ENCODE peak calls at places on chromosome 21, in nine cellular contexts. E is iPS DF 6.9, Q is HuH-7, W is HL-60, O is ecto neural progenitor cell, R is neural progenitor cell, A is OCI-LY7, T is epithelial cell of prostate, H is coronary artery. D is an unnamed sample.

GRCh38 chr21:30194701-30195299 is 21.1 kb downstream of the CLDN8 start:
- DNase-seq in T (peak; percentile 10), O (no peak), E (peak; percentile 4), Q (peak; percentile 7), R (peak; percentile 74), A (peak; percentile 38), W (peak; percentile 39), H (no peak), D (peak; percentile 39)

GRCh38 chr21:45530423-45531113 is 11.7 kb downstream of the SLC19A1 start:
- DNase-seq in O (peak; percentile 38), W (no peak), R (no peak), E (no peak), T (no peak), Q (no peak), A (no peak), H (no peak), D (no peak)

GRCh38 chr21:43805275-43805800 is 16.0 kb downstream of the RRP1 start:
- DNase-seq in R (no peak), W (peak; percentile 91), H (no peak), Q (no peak), O (no peak), T (no peak), E (no peak), A (peak; percentile 96), D (no peak)

GRCh38 chr21:44013380-44014088 is 1.4 kb downstream of the TRAPPC10 start:
- DNase-seq in W (peak; percentile 90), T (no peak), R (no peak), H (no peak), A (peak; percentile 56), E (no peak), O (no peak), Q (peak; percentile 35), D (no peak)

GRCh38 chr21:34726627-34727337 is 58.0 kb downstream of the CLIC6 start:
- DNase-seq in R (no peak), O (no peak), T (no peak), E (no peak), H (no peak), Q (no peak), A (no peak), W (no peak), D (no peak)

GRCh38 chr21:16678479-16678878 is 834.4 kb upstream of the CXADR start:
- DNase-seq in R (no peak), Q (no peak), A (no peak), O (no peak), W (no peak), T (no peak), E (no peak), H (no peak), D (no peak)

GRCh38 chr21:45578811-45579381 is 36.7 kb upstream of the SLC19A1 start:
- DNase-seq in E (no peak), Q (no peak), A (no peak), W (no peak), H (peak; percentile 57), T (no peak), O (peak; percentile 43), R (no peak), D (no peak)

GRCh38 chr21:15370576-15370975 is 305.8 kb upstream of the NRIP1 start:
- DNase-seq in E (no peak), H (no peak), W (no peak), O (no peak), Q (no peak), A (no peak), T (no peak), R (no peak), D (no peak)

GRCh38 chr21:36209626-36210171 is 53.1 kb downstream of the DOP1B start:
- DNase-seq in H (no peak), A (peak; percentile 74), R (peak; percentile 61), W (peak; percentile 66), Q (peak; percentile 40), E (peak; percentile 64), T (no peak), O (no peak), D (no peak)

GRCh38 chr21:39788383-39788782 is 43.4 kb downstream of the IGSF5 start:
- DNase-seq in T (no peak), W (no peak), A (no peak), H (peak; percentile 85), R (peak; percentile 91), O (peak; percentile 92), Q (peak; percentile 52), E (peak; percentile 47), D (peak; percentile 83)

GRCh38 chr21:38661296-38662223 is 144.2 kb upstream of the ETS2 start:
- DNase-seq in A (no peak), E (no peak), R (peak; percentile 58), W (peak; percentile 17), Q (no peak), H (no peak), O (peak; percentile 61), T (no peak), D (peak; percentile 55)

GRCh38 chr21:41580758-41581554 is 73.0 kb upstream of the TMPRSS2 start:
- DNase-seq in O (peak; percentile 46), E (no peak), T (peak; percentile 92), R (peak; percentile 28), H (no peak), W (no peak), A (no peak), Q (no peak), D (no peak)

GRCh38 chr21:40902299-40902698 is 55.3 kb upstream of the DSCAM start:
- DNase-seq in R (no peak), O (no peak), W (no peak), E (no peak), Q (no peak), T (no peak), A (no peak), H (no peak), D (no peak)

GRCh38 chr21:43188181-43188580 is 19.4 kb downstream of the CRYAA start:
- DNase-seq in W (no peak), T (no peak), E (no peak), R (no peak), A (no peak), O (peak; percentile 3), Q (no peak), H (no peak), D (no peak)

GRCh38 chr21:27047331-27048314 is 80.7 kb upstream of the ADAMTS5 start:
- DNase-seq in Q (no peak), W (no peak), E (no peak), A (no peak), H (no peak), O (no peak), R (peak; percentile 48), T (peak; percentile 54), D (no peak)

GRCh38 chr21:15390049-15390448 is 325.2 kb upstream of the NRIP1 start:
- DNase-seq in O (no peak), Q (no peak), E (no peak), T (no peak), R (no peak), A (no peak), H (no peak), W (no peak), D (no peak)

GRCh38 chr21:41672543-41672915 is 94.3 kb downstream of the RIPK4 start:
- DNase-seq in R (no peak), H (no peak), W (no peak), Q (no peak), O (no peak), T (no peak), A (no peak), E (no peak), D (no peak)

GRCh38 chr21:44530903-44531605 is 8.9 kb downstream of the KRTAP10-1 start:
- DNase-seq in E (no peak), R (no peak), T (no peak), O (no peak), Q (no peak), A (no peak), W (no peak), H (no peak), D (no peak)

GRCh38 chr21:45466330-45467220 is 61.6 kb downstream of the COL18A1 start:
- DNase-seq in A (no peak), T (no peak), O (no peak), H (no peak), W (no peak), R (no peak), Q (no peak), E (no peak), D (no peak)

GRCh38 chr21:38221594-38221993 is 35.2 kb upstream of the KCNJ15 start:
- DNase-seq in Q (no peak), A (no peak), T (no peak), W (no peak), H (no peak), R (no peak), E (no peak), O (no peak), D (no peak)

GRCh38 chr21:35414511-35415139 is 365.5 kb upstream of the RUNX1 start:
- DNase-seq in O (no peak), W (no peak), A (no peak), R (peak; percentile 15), T (no peak), E (no peak), H (no peak), Q (no peak), D (no peak)

GRCh38 chr21:32007461-32007860 is 134.6 kb downstream of the HUNK start:
- DNase-seq in H (no peak), R (no peak), E (no peak), Q (no peak), W (no peak), O (no peak), T (no peak), A (no peak), D (no peak)

GRCh38 chr21:35088235-35088865 is 39.2 kb upstream of the RUNX1 start:
- DNase-seq in Q (no peak), E (no peak), T (no peak), W (no peak), A (no peak), O (no peak), R (no peak), H (no peak), D (no peak)

GRCh38 chr21:45476582-45476981 is 65.7 kb downstream of the SLC19A1 start:
- DNase-seq in H (no peak), W (no peak), O (no peak), Q (no peak), A (no peak), T (no peak), R (no peak), E (no peak), D (no peak)

GRCh38 chr21:27067226-27067625 is 100.3 kb upstream of the ADAMTS5 start:
- DNase-seq in R (no peak), O (no peak), W (no peak), H (no peak), A (no peak), E (no peak), Q (no peak), T (no peak), D (no peak)

GRCh38 chr21:31354604-31355443 is 10.8 kb upstream of the TIAM1 start:
- DNase-seq in A (no peak), T (peak; percentile 99), E (no peak), W (no peak), O (no peak), H (no peak), Q (no peak), R (no peak), D (no peak)

GRCh38 chr21:44940116-44940631 is 345 bp downstream of the SLX9 start:
- DNase-seq in O (no peak), W (no peak), E (no peak), H (no peak), T (no peak), A (peak; percentile 52), Q (peak; percentile 42), R (peak; percentile 70), D (no peak)

GRCh38 chr21:39637197-39637970 is 24.6 kb downstream of the B3GALT5 start:
- DNase-seq in A (no peak), H (no peak), W (no peak), O (peak; percentile 44), E (no peak), R (peak; percentile 52), T (peak; percentile 12), Q (no peak), D (no peak)

GRCh38 chr21:27477321-27477720 is 510.4 kb upstream of the ADAMTS5 start:
- DNase-seq in E (no peak), H (no peak), Q (no peak), T (no peak), O (no peak), R (no peak), A (no peak), W (no peak), D (no peak)